ENCODE peak calls at places on chromosomes 16 and 17, in seven cellular contexts. One of them, this sample, is unnamed.

GRCh38 chr17:15431201-15431600 is 36.2 kb downstream of the CDRT4 start:
- DNase-seq in endothelial cell of umbilical vein: no peak
- DNase-seq in keratinocyte: no peak
- DNase-seq in HCT116: no peak
- DNase-seq in SK-N-SH: no peak
- DNase-seq in H9: no peak
- DNase-seq in GM23248: no peak
- DNase-seq in this sample: no peak

GRCh38 chr16:51872536-51872935 is 674.4 kb downstream of the TOX3 start:
- DNase-seq in endothelial cell of umbilical vein: no peak
- DNase-seq in keratinocyte: no peak
- DNase-seq in HCT116: no peak
- DNase-seq in SK-N-SH: no peak
- DNase-seq in H9: no peak
- DNase-seq in GM23248: no peak
- DNase-seq in this sample: no peak

GRCh38 chr17:82330322-82331239 is 3.0 kb downstream of the SECTM1 start:
- DNase-seq in endothelial cell of umbilical vein: peak; percentile 23
- DNase-seq in keratinocyte: no peak
- DNase-seq in HCT116: no peak
- DNase-seq in SK-N-SH: peak; percentile 99
- DNase-seq in H9: no peak
- DNase-seq in GM23248: peak; percentile 45
- DNase-seq in this sample: peak; percentile 69

GRCh38 chr16:80034948-80035700 is 434.6 kb upstream of the MAF start:
- DNase-seq in endothelial cell of umbilical vein: no peak
- DNase-seq in keratinocyte: no peak
- DNase-seq in HCT116: no peak
- DNase-seq in SK-N-SH: no peak
- DNase-seq in H9: no peak
- DNase-seq in GM23248: no peak
- DNase-seq in this sample: no peak

GRCh38 chr16:87956169-87956770 is 5.0 kb downstream of the BANP start:
- DNase-seq in endothelial cell of umbilical vein: peak; percentile 49
- DNase-seq in keratinocyte: no peak
- DNase-seq in HCT116: no peak
- DNase-seq in SK-N-SH: no peak
- DNase-seq in H9: no peak
- DNase-seq in GM23248: peak; percentile 54
- DNase-seq in this sample: no peak

GRCh38 chr17:28916302-28916934 is 13.5 kb upstream of the DHRS13 start:
- DNase-seq in endothelial cell of umbilical vein: peak; percentile 50
- DNase-seq in keratinocyte: no peak
- DNase-seq in HCT116: peak; percentile 13
- DNase-seq in SK-N-SH: peak; percentile 49
- DNase-seq in H9: no peak
- DNase-seq in GM23248: peak; percentile 67
- DNase-seq in this sample: peak; percentile 73

GRCh38 chr17:61380836-61381525 is 18.7 kb upstream of the TBX2 start:
- DNase-seq in endothelial cell of umbilical vein: no peak
- DNase-seq in keratinocyte: no peak
- DNase-seq in HCT116: no peak
- DNase-seq in SK-N-SH: peak; percentile 77
- DNase-seq in H9: no peak
- DNase-seq in GM23248: no peak
- DNase-seq in this sample: no peak

GRCh38 chr17:79388556-79389295 is 222.1 kb downstream of the RBFOX3 start:
- DNase-seq in endothelial cell of umbilical vein: peak; percentile 33
- DNase-seq in keratinocyte: no peak
- DNase-seq in HCT116: peak; percentile 18
- DNase-seq in SK-N-SH: peak; percentile 95
- DNase-seq in H9: peak; percentile 90
- DNase-seq in GM23248: peak; percentile 73
- DNase-seq in this sample: peak; percentile 59

GRCh38 chr16:85202631-85203461 is 90.6 kb upstream of the CIBAR2 start:
- DNase-seq in endothelial cell of umbilical vein: no peak
- DNase-seq in keratinocyte: no peak
- DNase-seq in HCT116: no peak
- DNase-seq in SK-N-SH: peak; percentile 95
- DNase-seq in H9: peak; percentile 78
- DNase-seq in GM23248: peak; percentile 88
- DNase-seq in this sample: no peak

GRCh38 chr16:51134269-51134812 is 16.7 kb downstream of the SALL1 start:
- DNase-seq in endothelial cell of umbilical vein: no peak
- DNase-seq in keratinocyte: no peak
- DNase-seq in HCT116: no peak
- DNase-seq in SK-N-SH: peak; percentile 39
- DNase-seq in H9: peak; percentile 62
- DNase-seq in GM23248: peak; percentile 34
- DNase-seq in this sample: no peak

GRCh38 chr16:8972843-8973586 is 9.3 kb upstream of the USP7 start:
- DNase-seq in endothelial cell of umbilical vein: no peak
- DNase-seq in keratinocyte: no peak
- DNase-seq in HCT116: no peak
- DNase-seq in SK-N-SH: no peak
- DNase-seq in H9: no peak
- DNase-seq in GM23248: peak; percentile 67
- DNase-seq in this sample: no peak

GRCh38 chr17:9151091-9151490 is 129.8 kb downstream of the NTN1 start:
- DNase-seq in endothelial cell of umbilical vein: no peak
- DNase-seq in keratinocyte: no peak
- DNase-seq in HCT116: no peak
- DNase-seq in SK-N-SH: no peak
- DNase-seq in H9: no peak
- DNase-seq in GM23248: no peak
- DNase-seq in this sample: no peak

GRCh38 chr17:48841395-48841831 is 10.6 kb downstream of the CALCOCO2 start:
- DNase-seq in endothelial cell of umbilical vein: peak; percentile 80
- DNase-seq in keratinocyte: no peak
- DNase-seq in HCT116: no peak
- DNase-seq in SK-N-SH: no peak
- DNase-seq in H9: no peak
- DNase-seq in GM23248: peak; percentile 87
- DNase-seq in this sample: no peak

GRCh38 chr17:44607836-44608690 is 48.2 kb upstream of the MEIOC start:
- DNase-seq in endothelial cell of umbilical vein: peak; percentile 39
- DNase-seq in keratinocyte: no peak
- DNase-seq in HCT116: no peak
- DNase-seq in SK-N-SH: peak; percentile 89
- DNase-seq in H9: peak; percentile 76
- DNase-seq in GM23248: peak; percentile 61
- DNase-seq in this sample: no peak

GRCh38 chr17:49822829-49823228 is 25.0 kb downstream of the TAC4 start:
- DNase-seq in endothelial cell of umbilical vein: no peak
- DNase-seq in keratinocyte: no peak
- DNase-seq in HCT116: no peak
- DNase-seq in SK-N-SH: no peak
- DNase-seq in H9: no peak
- DNase-seq in GM23248: peak; percentile 83
- DNase-seq in this sample: no peak

GRCh38 chr16:78676351-78676750 is 576.9 kb downstream of the WWOX start:
- DNase-seq in endothelial cell of umbilical vein: no peak
- DNase-seq in keratinocyte: no peak
- DNase-seq in HCT116: no peak
- DNase-seq in SK-N-SH: no peak
- DNase-seq in H9: no peak
- DNase-seq in GM23248: no peak
- DNase-seq in this sample: peak; percentile 27

GRCh38 chr17:66540131-66540781 is 237.8 kb downstream of the PRKCA start:
- DNase-seq in endothelial cell of umbilical vein: no peak
- DNase-seq in keratinocyte: no peak
- DNase-seq in HCT116: no peak
- DNase-seq in SK-N-SH: peak; percentile 48
- DNase-seq in H9: peak; percentile 61
- DNase-seq in GM23248: peak; percentile 95
- DNase-seq in this sample: peak; percentile 79

GRCh38 chr16:86712158-86713009 is 134.0 kb downstream of the FOXL1 start:
- DNase-seq in endothelial cell of umbilical vein: no peak
- DNase-seq in keratinocyte: no peak
- DNase-seq in HCT116: no peak
- DNase-seq in SK-N-SH: no peak
- DNase-seq in H9: no peak
- DNase-seq in GM23248: no peak
- DNase-seq in this sample: no peak

GRCh38 chr16:3131755-3132377 is 3.0 kb upstream of the ZNF213 start:
- DNase-seq in endothelial cell of umbilical vein: peak; percentile 48
- DNase-seq in keratinocyte: no peak
- DNase-seq in HCT116: no peak
- DNase-seq in SK-N-SH: peak; percentile 68
- DNase-seq in H9: peak; percentile 82
- DNase-seq in GM23248: peak; percentile 70
- DNase-seq in this sample: peak; percentile 75

GRCh38 chr17:15213381-15214087 is 51.6 kb downstream of the PMP22 start:
- DNase-seq in endothelial cell of umbilical vein: peak; percentile 7
- DNase-seq in keratinocyte: no peak
- DNase-seq in HCT116: no peak
- DNase-seq in SK-N-SH: peak; percentile 31
- DNase-seq in H9: no peak
- DNase-seq in GM23248: peak; percentile 50
- DNase-seq in this sample: peak; percentile 69

GRCh38 chr16:10895053-10895946 is 18.3 kb downstream of the CIITA start:
- DNase-seq in endothelial cell of umbilical vein: peak; percentile 22
- DNase-seq in keratinocyte: no peak
- DNase-seq in HCT116: no peak
- DNase-seq in SK-N-SH: no peak
- DNase-seq in H9: peak; percentile 85
- DNase-seq in GM23248: peak; percentile 58
- DNase-seq in this sample: peak; percentile 81

GRCh38 chr17:6555331-6556120 is 829 bp downstream of the PITPNM3 start:
- DNase-seq in endothelial cell of umbilical vein: peak; percentile 38
- DNase-seq in keratinocyte: peak; percentile 23
- DNase-seq in HCT116: no peak
- DNase-seq in SK-N-SH: peak; percentile 60
- DNase-seq in H9: peak; percentile 66
- DNase-seq in GM23248: peak; percentile 84
- DNase-seq in this sample: no peak

GRCh38 chr16:61653544-61653943 is 382.7 kb downstream of the CDH8 start:
- DNase-seq in endothelial cell of umbilical vein: no peak
- DNase-seq in keratinocyte: no peak
- DNase-seq in HCT116: no peak
- DNase-seq in SK-N-SH: no peak
- DNase-seq in H9: no peak
- DNase-seq in GM23248: no peak
- DNase-seq in this sample: no peak

DNA sequence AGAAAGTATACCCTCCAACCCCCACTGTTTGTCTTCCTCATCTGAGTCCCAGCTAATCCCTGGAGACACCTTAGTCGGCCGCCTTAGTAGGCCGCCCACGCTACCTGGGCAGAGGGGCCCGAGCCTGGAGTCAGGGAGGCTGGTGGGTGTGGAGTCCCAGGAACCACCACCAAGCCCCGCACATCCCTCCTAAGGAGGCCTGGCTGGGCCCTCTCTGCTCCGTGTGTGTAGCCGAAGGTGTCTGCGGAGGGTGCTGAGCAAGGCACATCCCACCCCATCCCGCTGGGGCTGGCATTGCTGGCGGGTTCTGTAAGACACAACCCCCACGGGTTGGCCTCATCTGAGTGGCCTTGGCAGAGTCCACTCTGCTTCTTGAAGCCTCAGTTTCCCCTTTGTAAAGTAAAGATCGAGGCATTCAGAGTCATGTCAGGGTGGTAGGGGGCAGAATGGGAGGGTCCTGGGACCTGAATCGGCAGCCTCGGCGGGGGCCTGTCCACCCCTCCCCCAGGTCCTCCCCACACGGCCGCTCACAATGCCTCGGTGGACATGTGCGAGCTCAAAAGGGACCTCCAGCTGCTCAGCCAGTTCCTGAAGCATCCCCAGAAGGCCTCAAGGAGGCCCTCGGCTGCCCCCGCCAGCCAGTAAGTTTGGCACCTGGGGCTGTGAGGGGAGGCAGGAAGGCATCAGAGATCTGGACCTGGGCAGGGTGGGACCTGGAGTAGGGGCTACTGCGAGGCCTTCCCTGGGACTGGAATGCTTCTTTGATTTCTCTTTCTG is 15.2 kb upstream of the ADGRG3 start:
- DNase-seq in endothelial cell of umbilical vein: no peak
- DNase-seq in keratinocyte: no peak
- DNase-seq in HCT116: no peak
- DNase-seq in SK-N-SH: no peak
- DNase-seq in H9: no peak
- DNase-seq in GM23248: no peak
- DNase-seq in this sample: no peak
- H3K9ac ChIP-seq in endothelial cell of umbilical vein: no peak overlapping the region
- H3K9ac ChIP-seq in keratinocyte: no peak overlapping the region
- H3K9ac ChIP-seq in HCT116: no peak overlapping the region
- H3K9ac ChIP-seq in SK-N-SH: no peak overlapping the region
- H3K9ac ChIP-seq in H9: no peak overlapping the region
- H3K9ac ChIP-seq in GM23248: no peak overlapping the region
- H3K9ac ChIP-seq in this sample: no peak overlapping the region

GRCh38 chr17:1559743-1560581 is 2.6 kb downstream of the PITPNA start:
- DNase-seq in endothelial cell of umbilical vein: peak; percentile 33
- DNase-seq in keratinocyte: no peak
- DNase-seq in HCT116: no peak
- DNase-seq in SK-N-SH: no peak
- DNase-seq in H9: no peak
- DNase-seq in GM23248: no peak
- DNase-seq in this sample: no peak
- H3K79me2 ChIP-seq in endothelial cell of umbilical vein: peaks cover 70% of the 10 kb centered on the region
- H3K79me2 ChIP-seq in keratinocyte: peaks cover 44% of the 10 kb centered on the region
- H3K79me2 ChIP-seq in HCT116: peaks cover 70% of the 10 kb centered on the region
- H3K79me2 ChIP-seq in SK-N-SH: peaks cover 69% of the 10 kb centered on the region
- H3K79me2 ChIP-seq in H9: peaks cover 17% of the 10 kb centered on the region
- H3K79me2 ChIP-seq in GM23248: peaks cover 64% of the 10 kb centered on the region
- H3K79me2 ChIP-seq in this sample: peaks cover 70% of the 10 kb centered on the region

DNA sequence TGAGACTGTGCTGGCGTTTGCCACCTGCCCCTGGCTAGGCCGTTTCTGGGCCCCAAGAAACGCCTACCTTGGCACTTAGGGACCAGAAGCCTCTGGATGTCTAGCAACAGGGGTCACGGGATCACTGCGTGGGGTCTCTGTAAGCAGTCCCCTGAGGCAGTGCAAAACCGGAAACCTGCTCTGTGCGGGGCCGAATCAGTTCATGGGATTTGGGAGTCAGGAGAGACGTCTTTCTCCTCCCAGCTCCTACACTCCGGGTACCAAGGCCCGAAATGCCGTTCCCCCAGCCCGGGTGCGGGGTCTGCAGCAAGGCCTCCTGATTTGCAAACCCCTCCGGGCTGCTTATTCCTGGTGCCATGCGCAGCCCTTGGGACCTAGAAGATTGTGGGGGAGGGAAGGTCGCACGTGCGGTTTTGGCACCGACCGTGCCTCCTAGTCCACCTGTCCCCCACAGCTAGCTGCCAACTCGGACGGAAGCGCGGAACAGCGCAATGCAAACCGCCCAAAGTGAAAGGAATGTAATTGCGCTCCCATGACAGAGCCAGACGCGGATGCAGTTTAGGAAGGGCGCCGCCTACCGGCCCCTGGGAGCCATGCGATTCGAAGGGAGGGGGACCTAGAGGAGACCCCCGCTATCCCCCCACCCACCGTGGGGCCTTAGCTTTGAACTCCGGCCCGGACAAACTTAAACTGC is 6.5 kb downstream of the IRX5 start:
- DNase-seq in endothelial cell of umbilical vein: peak; percentile 24
- DNase-seq in keratinocyte: no peak
- DNase-seq in HCT116: no peak
- DNase-seq in SK-N-SH: no peak
- DNase-seq in H9: peak; percentile 79
- DNase-seq in GM23248: peak; percentile 93
- DNase-seq in this sample: peak; percentile 68
- H3K9ac ChIP-seq in endothelial cell of umbilical vein: no peak overlapping the region
- H3K9ac ChIP-seq in keratinocyte: peak overlapping the region; percentile 94
- H3K9ac ChIP-seq in HCT116: no peak overlapping the region
- H3K9ac ChIP-seq in SK-N-SH: no peak overlapping the region
- H3K9ac ChIP-seq in H9: no peak overlapping the region
- H3K9ac ChIP-seq in GM23248: peak overlapping the region; percentile 96
- H3K9ac ChIP-seq in this sample: peak overlapping the region; percentile 36

GRCh38 chr17:80636356-80637285 is 92.0 kb downstream of the RPTOR start:
- DNase-seq in endothelial cell of umbilical vein: no peak
- DNase-seq in keratinocyte: no peak
- DNase-seq in HCT116: no peak
- DNase-seq in SK-N-SH: no peak
- DNase-seq in H9: no peak
- DNase-seq in GM23248: no peak
- DNase-seq in this sample: peak; percentile 68
- H3K79me2 ChIP-seq in endothelial cell of umbilical vein: peaks cover 22% of the 10 kb centered on the region
- H3K79me2 ChIP-seq in keratinocyte: peaks cover 44% of the 10 kb centered on the region
- H3K79me2 ChIP-seq in HCT116: peaks cover 99% of the 10 kb centered on the region
- H3K79me2 ChIP-seq in SK-N-SH: peaks cover 35% of the 10 kb centered on the region
- H3K79me2 ChIP-seq in H9: peaks cover 5% of the 10 kb centered on the region
- H3K79me2 ChIP-seq in GM23248: peaks cover 80% of the 10 kb centered on the region
- H3K79me2 ChIP-seq in this sample: peaks cover 99% of the 10 kb centered on the region

This sample was measured in Karpas-422.